ENCODE peak calls at places on chromosomes 5 and 9, in six cellular contexts. Y is stomach, Z is upper lobe of left lung, L is breast epithelium, E is Panc1, Q is endothelial cell of umbilical vein. B is an unnamed sample.
A peak's percentile ranks its signal among the peaks of the same experiment; 100 is the strongest.

GRCh38 chr9:83596899-83597504 is 25.9 kb upstream of the IDNK start:
- DNase-seq in Z (no peak), E (no peak), Q (peak; percentile 31), L (no peak), Y (no peak), B (no peak)

GRCh38 chr5:85293139-85293785 is 908.6 kb upstream of the EDIL3 start:
- DNase-seq in E (peak; percentile 1), Z (peak; percentile 32), Q (no peak), Y (no peak), L (no peak), B (no peak)

GRCh38 chr9:120212853-120213200 is 367.1 kb downstream of the CDK5RAP2 start:
- DNase-seq in L (no peak), Q (no peak), Y (no peak), Z (no peak), E (no peak), B (no peak)

GRCh38 chr9:126482361-126483044 is 131.2 kb upstream of the LMX1B start:
- DNase-seq in Z (no peak), E (no peak), Q (no peak), L (no peak), Y (no peak), B (peak; percentile 74)

GRCh38 chr9:127360205-127360604 is 36.8 kb upstream of the SLC2A8 start:
- DNase-seq in Q (no peak), Z (no peak), E (no peak), Y (no peak), L (no peak), B (no peak)

GRCh38 chr9:74407166-74407565 is 90.0 kb upstream of the RORB start:
- DNase-seq in L (no peak), Y (no peak), E (no peak), Q (no peak), Z (no peak), B (no peak)

GRCh38 chr5:106392766-106393165 is 1278.0 kb downstream of the EFNA5 start:
- DNase-seq in Z (no peak), L (no peak), E (no peak), Y (no peak), Q (no peak), B (no peak)

GRCh38 chr5:61167382-61167781 is 5.1 kb upstream of the SMIM15 start:
- DNase-seq in Y (peak; percentile 32), Q (peak; percentile 55), Z (no peak), E (no peak), L (no peak), B (no peak)

GRCh38 chr5:111703662-111704061 is 53.3 kb downstream of the NREP start:
- DNase-seq in Y (no peak), L (no peak), E (no peak), Z (no peak), Q (no peak), B (no peak)

GRCh38 chr5:171858303-171858702 is 72.7 kb downstream of the SMIM23 start:
- DNase-seq in Z (no peak), Q (no peak), L (no peak), Y (no peak), E (no peak), B (no peak)

GRCh38 chr5:56415356-56415765 is 182.2 kb upstream of the ANKRD55 start:
- DNase-seq in Z (peak; percentile 81), Y (peak; percentile 52), Q (no peak), E (no peak), L (no peak), B (peak; percentile 88)

GRCh38 chr9:4739587-4740372 is 1.2 kb downstream of the AK3 start:
- DNase-seq in Q (no peak), Y (peak; percentile 41), Z (peak; percentile 50), L (no peak), E (no peak), B (no peak)

GRCh38 chr9:124306098-124306735 is 48.5 kb downstream of the NEK6 start:
- DNase-seq in Q (peak; percentile 81), Y (no peak), Z (peak; percentile 38), E (peak; percentile 57), L (no peak), B (no peak)

GRCh38 chr9:128005938-128006337 is 25.1 kb upstream of the EEIG1 start:
- DNase-seq in Y (no peak), Z (peak; percentile 37), E (no peak), Q (peak; percentile 97), L (peak; percentile 32), B (peak; percentile 90)

GRCh38 chr5:77430726-77431125 is 61.4 kb downstream of the WDR41 start:
- DNase-seq in L (no peak), Q (no peak), E (no peak), Z (no peak), Y (no peak), B (no peak)

GRCh38 chr9:133979124-133979920 is 12.8 kb downstream of the VAV2 start:
- DNase-seq in L (no peak), Q (peak; percentile 36), Y (no peak), Z (peak; percentile 40), E (no peak), B (peak; percentile 84)

GRCh38 chr5:1161832-1162229 is 39.6 kb upstream of the SLC6A19 start:
- DNase-seq in E (no peak), L (peak; percentile 89), Y (peak; percentile 85), Q (no peak), Z (peak; percentile 48), B (no peak)

GRCh38 chr9:97562542-97562941 is 61.1 kb downstream of the TMOD1 start:
- DNase-seq in E (no peak), Q (no peak), L (no peak), Z (no peak), Y (no peak), B (peak; percentile 27)

DNA sequence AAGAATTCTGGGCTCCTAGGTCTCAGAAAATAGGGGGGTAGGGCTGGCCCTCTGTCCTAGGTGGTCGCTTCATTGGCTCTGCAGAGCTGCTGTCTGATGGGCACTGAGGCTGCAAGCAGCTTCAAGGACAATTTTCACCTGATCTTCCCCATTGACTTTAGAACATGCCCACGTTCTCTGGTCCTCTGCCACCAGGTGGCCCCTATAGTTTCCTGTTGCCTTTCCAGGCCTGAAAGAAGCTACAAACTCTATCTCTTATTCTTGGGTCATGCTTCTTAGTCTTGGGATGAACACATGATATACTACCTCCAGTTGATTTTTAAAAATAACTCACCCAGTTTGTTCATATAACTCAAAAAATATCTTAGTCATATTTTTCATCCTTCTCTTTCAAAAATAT is 26.3 kb downstream of the SPZ1 start:
- DNase-seq in Z (no peak), E (peak; percentile 13), L (no peak), Y (no peak), Q (peak; percentile 10), B (no peak)
- TF ChIP-seq CTCF in Z (no peak), E (peak; percentile 71), L (peak; percentile 18), Y (peak; percentile 9), Q (no peak), B (peak; percentile 31)

GRCh38 chr9:121269030-121269887 is 1.3 kb downstream of the GSN start:
- DNase-seq in Y (peak; percentile 61), E (no peak), Z (peak; percentile 62), Q (peak; percentile 38), L (peak; percentile 63), B (no peak)
- TF ChIP-seq POLR2AphosphoS5 in Y (no peak), E (no peak), Z (peak; percentile 69), Q (no peak), L (no peak), B (peak; percentile 39)

DNA sequence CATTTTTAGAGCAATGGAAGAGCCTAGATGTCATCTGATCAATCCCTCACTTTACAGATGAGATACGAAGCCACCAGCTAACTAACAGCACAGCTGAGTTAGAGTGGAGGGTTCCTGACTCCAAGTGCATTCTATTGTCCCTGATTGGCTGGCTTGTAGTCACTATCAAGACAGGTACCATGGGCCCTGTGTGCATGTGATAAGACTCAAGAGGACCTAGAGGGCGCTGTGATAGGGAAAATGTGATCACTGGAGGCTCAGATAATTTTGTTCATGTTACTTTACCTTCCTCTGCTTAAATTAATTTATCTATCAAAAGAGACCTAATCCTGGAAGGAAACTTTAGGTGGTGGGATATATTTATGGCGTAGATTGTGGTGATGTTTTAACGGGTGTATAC is 19.5 kb upstream of the SNAPC3 start:
- DNase-seq in Y (no peak), Z (no peak), Q (no peak), L (no peak), E (no peak), B (no peak)
- TF ChIP-seq CTCF in Y (no peak), Z (no peak), Q (peak; percentile 13), L (no peak), E (peak; percentile 33), B (no peak)

GRCh38 chr9:110105107-110105506 is 102.9 kb downstream of the C9orf152 start:
- DNase-seq in L (no peak), Q (peak; percentile 61), Y (no peak), E (no peak), Z (no peak), B (no peak)
- TF ChIP-seq POLR2AphosphoS5 in L (no peak), Q (no peak), Y (no peak), E (no peak), Z (no peak), B (no peak)

GRCh38 chr5:169547508-169547907 is 36.1 kb upstream of the SPDL1 start:
- DNase-seq in Q (no peak), Z (no peak), L (no peak), E (no peak), Y (no peak), B (no peak)

GRCh38 chr5:169550227-169550626 is 33.3 kb upstream of the SPDL1 start:
- DNase-seq in Q (peak; percentile 5), L (no peak), E (no peak), Y (no peak), Z (no peak), B (no peak)

GRCh38 chr5:169549453-169549852 is 34.1 kb upstream of the SPDL1 start:
- DNase-seq in Y (no peak), Z (no peak), E (no peak), Q (no peak), L (no peak), B (no peak)

GRCh38 chr5:169546346-169546745 is 37.2 kb upstream of the SPDL1 start:
- DNase-seq in Z (no peak), Q (no peak), L (no peak), E (no peak), Y (no peak), B (no peak)

GRCh38 chr5:169548315-169548714 is 35.3 kb upstream of the SPDL1 start:
- DNase-seq in Y (no peak), Q (peak; percentile 57), L (no peak), Z (no peak), E (peak; percentile 33), B (no peak)
- TF ChIP-seq CTCF in Y (peak; percentile 10), Q (peak; percentile 8), L (peak; percentile 12), Z (no peak), E (peak; percentile 66), B (no peak)

GRCh38 chr5:178797546-178798105 is 62.1 kb upstream of the ZNF354B start:
- DNase-seq in E (no peak), Y (no peak), Z (no peak), Q (no peak), L (no peak), B (no peak)
- TF ChIP-seq POLR2AphosphoS5 in E (no peak), Y (no peak), Z (no peak), Q (no peak), L (no peak), B (no peak)

B was measured in spleen.